ENCODE peak calls at places on chromosomes 7 and 10, in four cellular contexts. N is psoas muscle, S is right lobe of liver, H is left ventricle myocardium inferior. R is an unnamed sample.

GRCh38 chr7:108535744-108536143 is 9.8 kb upstream of the PNPLA8 start:
- DNase-seq in N (no peak), S (no peak), H (no peak), R (no peak)

GRCh38 chr7:46754135-46754730 is 827.7 kb downstream of the TNS3 start:
- DNase-seq in N (no peak), S (no peak), H (no peak), R (peak)

GRCh38 chr10:48958598-48959200 is 19.1 kb upstream of the LRRC18 start:
- DNase-seq in N (no peak), S (no peak), H (no peak), R (no peak)

GRCh38 chr7:3095046-3095445 is 51.4 kb upstream of the CARD11 start:
- DNase-seq in N (no peak), S (no peak), H (no peak), R (no peak)

GRCh38 chr10:124992462-124993344 is 50.8 kb downstream of the ZRANB1 start:
- DNase-seq in N (peak), S (peak), H (peak), R (peak)

GRCh38 chr7:16651391-16652254 is 5.6 kb downstream of the BZW2 start:
- DNase-seq in N (no peak), S (no peak), H (no peak), R (no peak)

GRCh38 chr10:121709674-121710073 is 111.4 kb upstream of the FGFR2 start:
- DNase-seq in N (no peak), S (no peak), H (no peak), R (no peak)

GRCh38 chr7:81190997-81191747 is 272.3 kb upstream of the SEMA3C start:
- DNase-seq in N (no peak), S (no peak), H (no peak), R (no peak)

GRCh38 chr7:149125864-149126661 is at the start of gene ZNF425:
- DNase-seq in N (peak), S (peak), H (peak), R (peak)
- TF ChIP-seq CTCF in N (peak), S (peak), H (peak), R (peak)

GRCh38 chr10:32950457-32951109 is 7.4 kb downstream of the ITGB1 start:
- DNase-seq in N (no peak), S (no peak), H (no peak), R (no peak)
- H3K4me3 ChIP-seq in N (no peak), S (no peak), H (no peak), R (no peak)

DNA sequence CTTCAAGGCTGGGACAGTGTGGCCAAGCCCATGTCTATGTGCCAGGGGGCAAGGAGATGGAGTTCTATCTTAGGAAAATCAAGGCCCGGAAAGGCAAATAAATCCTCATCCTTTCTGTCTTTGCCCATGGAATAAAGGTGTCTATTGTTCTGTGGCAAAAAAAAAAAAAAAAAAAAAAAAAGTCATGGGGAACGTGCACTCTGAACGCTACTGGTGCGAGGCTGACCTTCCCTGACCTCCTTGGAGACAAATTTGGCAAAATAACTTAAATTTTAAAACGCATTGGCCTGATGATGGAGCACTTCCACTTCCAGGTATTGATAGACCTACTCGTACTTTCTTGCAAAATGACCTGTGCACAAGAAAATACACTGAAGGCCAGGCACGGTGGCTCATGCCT is 12.2 kb upstream of the BAG3 start:
- DNase-seq in N (no peak), S (no peak), H (no peak), R (no peak)
- TF ChIP-seq CTCF in N (no peak), S (no peak), H (no peak), R (no peak)

DNA sequence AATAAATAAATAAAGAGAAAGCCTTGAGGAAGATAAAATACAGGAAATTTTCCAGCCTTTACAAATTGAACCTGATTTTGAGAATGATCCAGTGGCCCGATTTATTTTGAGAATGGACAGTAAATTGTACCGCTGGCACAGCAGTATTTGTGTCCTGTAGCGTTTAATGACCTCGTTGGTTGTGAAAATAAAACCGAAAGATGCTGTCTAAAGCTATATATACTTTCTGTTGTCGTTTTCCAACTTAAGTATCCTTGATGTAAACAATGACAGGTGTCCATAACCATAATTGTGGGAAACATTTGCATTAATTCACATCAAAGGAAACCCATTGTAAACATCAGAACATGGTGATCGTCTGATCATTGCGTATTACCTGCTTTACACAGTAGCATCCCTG is 38.8 kb downstream of the TBXAS1 start:
- DNase-seq in N (no peak), S (no peak), H (no peak), R (no peak)
- H3K4me3 ChIP-seq in N (no peak), S (no peak), H (no peak), R (no peak)

DNA sequence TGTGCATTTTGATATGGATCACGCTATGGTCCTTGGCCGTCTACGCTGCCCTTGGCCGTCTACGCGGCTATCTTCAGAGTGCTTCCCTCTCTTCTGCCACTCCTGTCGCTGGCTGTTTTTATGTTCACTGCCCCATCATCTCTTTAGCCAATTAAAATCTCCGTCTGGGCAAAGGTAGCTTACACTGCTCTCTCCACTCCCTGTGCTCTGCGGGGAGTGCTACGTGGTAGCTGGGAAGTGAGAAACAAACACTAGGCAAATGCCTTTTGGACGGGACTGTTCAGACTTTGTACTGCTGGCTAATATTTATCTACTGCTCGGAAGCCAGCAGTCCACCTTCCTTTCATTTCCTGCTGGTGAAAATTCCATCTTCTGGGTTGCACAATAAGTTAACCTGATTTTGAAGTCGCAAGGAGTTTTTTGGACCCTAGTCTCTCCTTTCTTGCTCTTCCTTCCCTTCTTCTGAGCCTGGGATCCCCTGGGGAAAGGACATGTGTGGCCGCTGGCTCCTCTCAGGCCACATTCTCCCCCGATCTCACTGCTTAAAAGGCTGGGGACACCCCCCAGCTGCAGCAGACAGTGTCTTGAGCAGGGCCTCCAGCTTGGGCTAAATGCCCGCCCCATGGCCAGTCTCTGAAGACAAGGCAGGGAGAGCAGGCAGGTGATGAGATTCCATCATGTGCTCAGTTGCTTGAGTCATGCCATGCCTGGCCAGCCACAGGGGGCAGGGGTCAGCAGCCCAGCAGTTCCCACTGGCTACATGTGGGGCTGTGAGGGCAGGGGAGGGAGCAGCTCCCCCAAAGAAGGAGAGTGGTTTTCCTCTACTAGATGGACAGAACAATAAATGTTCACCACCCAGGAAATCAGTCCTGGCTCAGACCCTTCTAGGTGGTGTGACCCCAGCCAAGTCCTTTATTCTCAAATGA is 25.5 kb upstream of the RBM33 start:
- DNase-seq in N (no peak), S (peak), H (no peak), R (no peak)
- TF ChIP-seq CTCF in N (no peak), S (no peak), H (no peak), R (no peak)

GRCh38 chr7:151736403-151736909 is 140.5 kb downstream of the PRKAG2 start:
- DNase-seq in N (peak), S (no peak), H (peak), R (peak)
- H3K4me3 ChIP-seq in N (peak), S (no peak), H (peak), R (peak)

DNA sequence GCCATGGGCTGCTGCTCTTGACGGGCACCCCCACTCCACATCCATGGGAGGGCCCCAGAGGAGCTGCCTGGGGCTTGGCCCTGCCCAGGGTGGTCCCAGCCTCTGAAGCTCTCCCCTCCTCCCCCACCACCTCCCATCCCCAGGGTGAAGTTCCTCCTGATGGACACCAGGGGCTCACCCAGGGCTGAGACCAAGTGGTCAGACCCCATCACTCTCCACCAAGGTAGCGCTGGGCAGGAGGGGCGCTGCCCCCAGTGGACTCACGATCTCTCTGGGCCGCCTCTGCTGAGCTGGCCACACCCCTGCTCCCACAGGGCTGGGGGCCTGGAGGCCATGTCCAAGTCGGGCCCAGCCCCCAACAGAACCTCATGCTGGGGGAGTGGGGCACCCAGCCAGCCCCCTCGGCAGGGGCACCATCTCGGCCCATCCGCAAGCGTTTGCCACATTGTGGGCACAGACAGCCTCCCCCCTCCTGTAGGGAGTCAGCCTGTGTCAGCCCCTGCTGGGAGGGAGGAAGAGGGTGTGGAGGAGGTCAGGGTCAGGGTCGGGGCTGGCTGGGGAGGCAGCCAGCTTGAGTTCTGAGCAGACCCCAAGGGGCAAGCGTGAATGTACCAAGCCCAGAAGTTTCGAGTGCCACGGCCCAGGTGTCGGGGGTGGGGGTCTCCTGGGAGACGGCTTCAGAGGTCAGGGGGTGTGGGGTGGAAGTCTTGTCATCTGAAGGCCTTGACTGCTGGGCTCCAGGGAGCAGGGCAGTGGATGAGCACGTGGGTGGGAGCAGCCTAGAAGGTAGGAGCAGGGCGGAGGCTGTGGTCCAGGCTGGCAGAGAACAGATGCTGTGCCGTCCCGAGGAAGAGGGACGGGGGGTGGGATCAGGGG is 2.8 kb downstream of the UPK3B start:
- DNase-seq in N (peak), S (no peak), H (no peak), R (no peak)
- TF ChIP-seq CTCF in N (peak), S (no peak), H (peak), R (peak)

GRCh38 chr7:111878788-111879187 is 316.5 kb upstream of the IMMP2L start:
- DNase-seq in N (no peak), S (no peak), H (no peak), R (no peak)
- H3K4me3 ChIP-seq in N (no peak), S (no peak), H (no peak), R (no peak)

GRCh38 chr7:86911703-86912102 is 147.8 kb downstream of the ELAPOR2 start:
- DNase-seq in N (no peak), S (no peak), H (no peak), R (no peak)
- TF ChIP-seq CTCF in N (no peak), S (no peak), H (no peak), R (no peak)

GRCh38 chr7:29146888-29147609 is 712 bp upstream of the CPVL start:
- DNase-seq in N (peak), S (peak), H (peak), R (peak)
- H3K4me3 ChIP-seq in N (peak), S (peak), H (peak), R (peak)

R was measured in uterus.